ENCODE peak calls at places on chromosomes 5 and 9, in nine cellular contexts. Q, O, H, C, U, M, W, V and J are unnamed samples. For H3K4me1, the result is how much of the 10 kb centered on the place peaks cover.

GRCh38 chr9:131361202-131361833 is 32.6 kb upstream of the PRRC2B start:
- DNase-seq in U (no peak), M (no peak), C (peak), O (no peak), V (no peak), Q (peak), W (no peak), H (peak), J (no peak)

GRCh38 chr9:98227883-98228282 is 27.6 kb downstream of the TBC1D2 start:
- DNase-seq in W (no peak), O (no peak), V (no peak), H (no peak), Q (no peak), U (no peak), C (no peak), M (no peak), J (no peak)

GRCh38 chr9:92749071-92749933 is 15.3 kb downstream of the BICD2 start:
- DNase-seq in C (no peak), M (no peak), V (no peak), U (no peak), O (no peak), Q (peak), H (no peak), W (no peak), J (no peak)

GRCh38 chr5:177140312-177140711 is 6.7 kb downstream of the NSD1 start:
- DNase-seq in U (no peak), C (no peak), Q (peak), W (no peak), H (no peak), M (no peak), O (no peak), V (no peak), J (no peak)

GRCh38 chr9:17130725-17131124 is 4.1 kb upstream of the CNTLN start:
- DNase-seq in M (no peak), W (no peak), Q (no peak), U (no peak), C (no peak), H (no peak), V (no peak), O (no peak), J (no peak)

GRCh38 chr9:86511614-86512360 is 157.6 kb upstream of the TUT7 start:
- DNase-seq in V (no peak), W (no peak), Q (no peak), H (no peak), O (peak), C (no peak), M (no peak), U (no peak), J (no peak)

GRCh38 chr5:42268630-42269029 is 154.6 kb upstream of the GHR start:
- DNase-seq in V (no peak), W (no peak), H (no peak), Q (no peak), O (no peak), U (peak), M (no peak), C (no peak), J (no peak)

GRCh38 chr5:14834062-14834461 is 37.5 kb downstream of the ANKH start:
- DNase-seq in U (no peak), Q (no peak), H (no peak), W (no peak), O (no peak), V (no peak), C (no peak), M (no peak), J (no peak)

GRCh38 chr5:35857606-35858205 is 1.0 kb downstream of the IL7R start:
- DNase-seq in U (peak), H (no peak), C (no peak), V (no peak), O (no peak), W (no peak), Q (no peak), M (no peak), J (no peak)

GRCh38 chr5:67183859-67184258 is 12.7 kb downstream of the CD180 start:
- DNase-seq in O (no peak), V (no peak), H (no peak), C (no peak), U (no peak), Q (no peak), W (no peak), M (no peak), J (no peak)

GRCh38 chr9:116156621-116157314 is 3.2 kb downstream of the PAPPA start:
- DNase-seq in O (peak), Q (peak), H (peak), M (no peak), U (peak), V (peak), C (peak), W (peak), J (peak)
- TF ChIP-seq CTCF in O (no peak), Q (no peak), H (no peak), M (no peak), U (no peak), V (no peak), C (no peak), W (no peak), J (no peak)

GRCh38 chr9:94645901-94646300 is 6.6 kb upstream of the FBP1 start:
- DNase-seq in W (no peak), C (no peak), V (no peak), M (no peak), Q (no peak), U (no peak), O (no peak), H (no peak), J (no peak)

GRCh38 chr9:94650924-94651323 is 11.6 kb upstream of the FBP1 start:
- DNase-seq in V (no peak), C (no peak), U (peak), W (no peak), O (no peak), M (no peak), Q (no peak), H (no peak), J (no peak)

GRCh38 chr9:94649100-94649855 is 10.0 kb upstream of the FBP1 start:
- DNase-seq in V (no peak), C (no peak), W (no peak), O (no peak), U (peak), M (no peak), H (peak), Q (no peak), J (no peak)

GRCh38 chr9:94644543-94644942 is 5.2 kb upstream of the FBP1 start:
- DNase-seq in M (no peak), U (no peak), O (no peak), Q (no peak), H (no peak), C (no peak), W (peak), V (peak), J (no peak)

DNA sequence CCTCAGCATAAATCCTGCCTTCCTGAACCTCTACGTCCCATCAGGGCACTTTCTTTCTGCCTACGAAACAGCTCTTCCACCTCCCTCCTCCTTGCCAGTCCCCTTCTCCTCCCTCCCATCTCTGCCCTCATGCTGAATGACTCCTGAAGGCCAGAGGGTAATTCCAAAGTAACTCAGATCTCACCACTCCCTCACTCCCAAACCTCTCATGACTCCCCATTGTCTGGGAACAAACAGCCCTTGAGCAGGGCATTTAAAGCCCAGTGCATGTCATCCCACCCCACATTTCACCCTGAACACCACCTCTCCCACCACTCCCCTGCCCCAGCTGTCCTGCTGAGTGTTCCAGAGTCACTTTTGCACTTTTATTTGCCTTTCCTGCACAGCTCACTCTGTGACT is 8.9 kb upstream of the FBP1 start:
- DNase-seq in U (peak), Q (no peak), W (no peak), C (no peak), O (no peak), M (no peak), V (no peak), H (no peak), J (no peak)
- H3K4me1 ChIP-seq in U (under half), Q (under half), W (under half), C (under half), O (under half), M (under half), V (under half), H (under half), J (under half)

GRCh38 chr9:88660611-88661010 is 125.6 kb downstream of the NXNL2 start:
- DNase-seq in O (no peak), H (peak), M (no peak), W (no peak), U (peak), Q (no peak), C (no peak), V (no peak), J (no peak)
- TF ChIP-seq CTCF in O (no peak), H (peak), M (no peak), W (no peak), U (peak), Q (peak), C (no peak), V (peak), J (no peak)

GRCh38 chr5:32283061-32283460 is 29.7 kb downstream of the MTMR12 start:
- DNase-seq in M (no peak), W (no peak), U (no peak), H (no peak), O (no peak), C (no peak), V (no peak), Q (no peak), J (no peak)
- H3K4me1 ChIP-seq in M (under half), W (under half), U (under half), H (under half), O (under half), C (half or more), V (half or more), Q (under half), J (under half)

GRCh38 chr5:37932450-37932849 is 92.6 kb upstream of the GDNF start:
- DNase-seq in V (peak), C (no peak), W (peak), M (no peak), Q (no peak), H (no peak), U (no peak), O (no peak), J (no peak)

GRCh38 chr5:37938861-37939260 is 99.0 kb upstream of the GDNF start:
- DNase-seq in Q (no peak), V (no peak), C (no peak), W (no peak), H (no peak), M (no peak), O (no peak), U (no peak), J (no peak)

GRCh38 chr5:37933586-37933985 is 93.7 kb upstream of the GDNF start:
- DNase-seq in O (no peak), M (no peak), H (no peak), C (no peak), U (no peak), Q (no peak), W (no peak), V (no peak), J (no peak)

GRCh38 chr5:37940931-37941623 is 101.2 kb upstream of the GDNF start:
- DNase-seq in Q (no peak), V (no peak), O (no peak), U (peak), M (no peak), H (no peak), W (no peak), C (no peak), J (no peak)

GRCh38 chr5:37938086-37938852 is 98.4 kb upstream of the GDNF start:
- DNase-seq in C (no peak), Q (no peak), H (no peak), U (no peak), W (no peak), M (no peak), V (no peak), O (no peak), J (no peak)
- TF ChIP-seq CTCF in C (no peak), Q (no peak), H (no peak), U (no peak), W (no peak), M (no peak), V (no peak), O (no peak), J (no peak)

DNA sequence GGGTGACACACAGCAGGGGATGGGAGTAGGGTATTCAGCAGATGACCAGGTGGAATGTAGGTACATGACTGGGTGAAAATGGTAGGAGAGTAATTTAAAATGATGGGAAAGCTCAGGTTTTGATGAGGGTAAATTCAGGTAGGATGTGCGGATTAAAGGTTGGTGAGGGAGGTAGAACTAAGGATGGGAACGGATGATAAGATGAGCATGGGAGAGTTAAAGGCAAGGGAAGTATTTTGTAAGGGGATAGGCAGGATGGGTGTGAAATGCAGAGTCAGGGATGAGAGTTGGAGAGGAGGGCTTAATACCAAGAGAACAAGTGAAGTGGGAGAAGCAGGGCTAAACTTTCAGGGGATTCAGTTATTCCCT is 1.5 kb downstream of the TLN1 start:
- DNase-seq in W (no peak), H (no peak), O (no peak), Q (no peak), C (no peak), U (no peak), V (no peak), M (no peak), J (no peak)
- H3K4me1 ChIP-seq in W (half or more), H (half or more), O (half or more), Q (half or more), C (half or more), U (half or more), V (half or more), M (under half), J (under half)

GRCh38 chr5:92777421-92777820 is 803.6 kb downstream of the NR2F1-AS1 start:
- DNase-seq in U (no peak), H (no peak), V (no peak), O (no peak), M (no peak), W (no peak), C (no peak), Q (no peak), J (no peak)
- TF ChIP-seq CTCF in U (no peak), H (no peak), V (no peak), O (no peak), M (no peak), W (no peak), C (no peak), Q (no peak), J (no peak)

GRCh38 chr5:10307206-10308148 is at the start of gene CMBL:
- DNase-seq in W (peak), C (no peak), U (peak), H (peak), M (no peak), V (peak), O (peak), Q (peak), J (peak)
- H3K4me1 ChIP-seq in W (under half), C (half or more), U (under half), H (under half), M (under half), V (half or more), O (under half), Q (under half), J (under half)